ENCODE peak calls at places on chromosome 13, in eight cellular contexts. G is stomach, W is left ventricle myocardium inferior, S is GM23338, O is neuronal stem cell, T is hepatocyte, H is breast epithelium, A is heart left ventricle. M is an unnamed sample. For H3K27me3, the result is how much of the 10 kb centered on the place peaks cover.

GRCh38 chr13:98476106-98476505 is 100.8 kb downstream of the STK24 start:
- DNase-seq in W (no peak), T (no peak), S (peak), A (no peak), H (no peak), G (no peak), O (no peak), M (no peak)

GRCh38 chr13:66543780-66544179 is 686.4 kb downstream of the PCDH9 start:
- DNase-seq in T (no peak), S (peak), H (no peak), G (no peak), O (no peak), A (no peak), W (no peak), M (no peak)

GRCh38 chr13:102902789-102903347 is 57.0 kb downstream of the ERCC5 start:
- DNase-seq in S (peak), G (no peak), A (peak), W (peak), T (peak), H (no peak), O (no peak), M (no peak)

GRCh38 chr13:50453238-50453637 is 390.3 kb downstream of the DLEU7 start:
- DNase-seq in H (no peak), G (no peak), A (no peak), O (no peak), T (no peak), W (no peak), S (no peak), M (no peak)

GRCh38 chr13:41931337-41931736 is 29.6 kb downstream of the VWA8 start:
- DNase-seq in T (no peak), W (no peak), G (no peak), O (no peak), A (no peak), S (no peak), H (no peak), M (no peak)

GRCh38 chr13:91657283-91657682 is 258.9 kb downstream of the GPC5 start:
- DNase-seq in H (no peak), A (no peak), G (no peak), O (no peak), T (no peak), S (no peak), W (no peak), M (no peak)

GRCh38 chr13:35789335-35790166 is 313.1 kb upstream of the MAB21L1 start:
- DNase-seq in H (no peak), G (no peak), S (peak), W (no peak), T (peak), A (no peak), O (peak), M (no peak)

GRCh38 chr13:21478881-21479808 is 20.0 kb upstream of the ZDHHC20 start:
- DNase-seq in A (peak), O (peak), S (peak), G (no peak), W (no peak), H (no peak), T (peak), M (peak)

GRCh38 chr13:32212420-32212819 is 102.7 kb downstream of the ZAR1L start:
- DNase-seq in A (no peak), S (no peak), W (no peak), H (no peak), T (no peak), O (no peak), G (no peak), M (no peak)

GRCh38 chr13:73782781-73783180 is 351.4 kb downstream of the KLF12 start:
- DNase-seq in H (no peak), G (no peak), A (no peak), T (no peak), W (no peak), S (no peak), O (no peak), M (no peak)

GRCh38 chr13:108959254-108959653 is 329.8 kb downstream of the MYO16 start:
- DNase-seq in O (no peak), S (no peak), G (no peak), W (no peak), A (no peak), H (no peak), T (no peak), M (no peak)

GRCh38 chr13:71979616-71980015 is 112.6 kb upstream of the DACH1 start:
- DNase-seq in A (no peak), W (no peak), S (peak), T (peak), O (no peak), G (no peak), H (no peak), M (no peak)

GRCh38 chr13:103931396-103931795 is 865.2 kb upstream of the SLC10A2 start:
- DNase-seq in H (no peak), A (no peak), G (no peak), O (no peak), W (no peak), T (no peak), S (no peak), M (no peak)

GRCh38 chr13:46181799-46182490 is at the start of gene LCP1:
- DNase-seq in G (peak), O (no peak), A (no peak), W (no peak), T (peak), H (no peak), S (peak), M (no peak)

GRCh38 chr13:48571121-48571901 is 38.4 kb upstream of the RCBTB2 start:
- DNase-seq in S (no peak), T (peak), A (peak), W (no peak), H (no peak), G (no peak), O (no peak), M (peak)
- H3K4me3 ChIP-seq in S (no peak), T (no peak), A (no peak), W (peak), H (peak), G (no peak), O (peak), M (no peak)

DNA sequence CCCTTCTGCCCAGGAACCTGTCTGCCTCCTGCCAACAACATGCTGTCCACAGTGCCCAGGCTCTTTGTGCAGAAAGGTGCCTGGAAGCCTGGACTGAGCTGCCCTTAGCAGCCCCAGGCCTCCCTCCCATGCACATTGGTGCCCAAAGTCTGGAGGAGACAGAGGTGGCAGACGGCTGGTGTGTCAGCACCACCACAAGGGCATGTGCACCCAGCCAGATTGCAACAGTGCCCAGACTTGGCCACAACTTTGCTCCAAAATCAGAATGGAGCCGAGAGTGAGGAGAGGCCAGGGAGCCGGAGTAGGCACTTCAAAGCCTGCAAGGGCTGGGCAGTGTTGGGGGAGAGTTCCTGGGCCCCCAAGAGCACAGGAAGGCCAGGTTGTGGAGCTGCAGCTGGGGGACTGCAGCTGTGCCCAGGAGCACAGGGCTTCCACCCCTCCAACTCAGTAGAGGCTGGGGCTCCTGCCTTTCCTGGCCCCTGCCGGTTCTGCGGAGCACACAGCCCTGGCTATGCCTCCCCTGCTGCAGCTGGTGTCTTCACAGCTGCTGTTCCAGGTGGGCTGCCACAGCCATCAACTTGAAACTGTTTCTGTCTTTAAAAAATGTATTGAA is 1255.8 kb downstream of the SLITRK5 start:
- DNase-seq in W (no peak), O (no peak), S (no peak), T (no peak), G (no peak), A (no peak), H (no peak), M (no peak)
- H3K27ac ChIP-seq in W (no peak), O (no peak), S (no peak), T (no peak), G (no peak), A (no peak), H (no peak), M (no peak)

GRCh38 chr13:27855381-27855780 is 63.1 kb downstream of the GSX1 start:
- DNase-seq in W (no peak), S (no peak), G (no peak), H (no peak), O (no peak), T (no peak), A (no peak), M (no peak)
- H3K27me3 ChIP-seq in W (half or more), S (under half), G (half or more), H (half or more), O (under half), T (under half), A (under half), M (under half)

GRCh38 chr13:86731987-86732386 is 932.8 kb upstream of the SLITRK6 start:
- DNase-seq in W (no peak), O (no peak), G (no peak), S (no peak), T (no peak), H (no peak), A (no peak), M (no peak)
- H3K4me3 ChIP-seq in W (no peak), O (no peak), G (no peak), S (no peak), T (no peak), H (no peak), A (no peak), M (no peak)

DNA sequence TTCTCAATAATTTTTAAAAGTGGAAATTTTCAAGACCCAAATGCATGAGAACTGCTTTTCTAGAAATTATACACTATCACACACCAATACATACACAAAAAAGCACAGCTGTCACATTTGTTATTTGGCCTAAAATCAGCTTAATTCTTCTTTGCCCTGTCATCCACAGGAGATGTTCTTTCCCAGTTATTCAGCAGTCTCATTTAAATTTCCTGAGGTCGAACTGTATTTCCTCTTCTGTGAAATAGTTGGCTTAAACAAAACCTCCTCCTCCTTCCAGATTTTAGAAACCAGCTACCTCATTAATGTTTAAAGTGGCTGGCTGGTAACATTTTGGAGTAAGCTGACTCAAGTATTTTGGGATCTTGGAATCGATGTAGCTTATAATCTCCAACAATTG is 39.1 kb downstream of the SMAD9 start:
- DNase-seq in A (no peak), S (no peak), W (no peak), O (no peak), G (no peak), T (no peak), H (no peak), M (no peak)
- H3K27ac ChIP-seq in A (no peak), S (no peak), W (no peak), O (no peak), G (no peak), T (no peak), H (no peak), M (no peak)

GRCh38 chr13:112177459-112177858 is 110.5 kb downstream of the SOX1 start:
- DNase-seq in T (no peak), A (no peak), O (no peak), H (no peak), W (no peak), S (no peak), G (no peak), M (no peak)
- H3K27me3 ChIP-seq in T (under half), A (under half), O (under half), H (under half), W (under half), S (under half), G (under half), M (under half)

M was measured in testis.